ENCODE peak calls at places on chromosomes 16 and 17, in ten cellular contexts. B is OCI-LY7; Q is transverse colon; A is right atrium auricular region; D is body of pancreas; C is Panc1; L is ascending aorta; E is CD4-positive, alpha-beta memory T cell; I is tibial artery; V is lung. U is an unnamed sample.

GRCh38 chr17:16472539-16472938 is 19.5 kb downstream of the LRRC75A start:
- DNase-seq in B (no peak), Q (no peak), A (no peak), D (no peak), C (no peak), L (no peak), E (no peak), I (no peak), V (no peak), U (no peak)

GRCh38 chr16:3587547-3588110 is 10.4 kb upstream of the NLRC3 start:
- DNase-seq in B (peak; percentile 94), Q (no peak), A (no peak), D (no peak), C (no peak), L (no peak), E (no peak), I (no peak), V (no peak), U (no peak)

GRCh38 chr16:2505695-2506094 is 8.1 kb upstream of the ATP6V0C start:
- DNase-seq in B (no peak), Q (no peak), A (no peak), D (no peak), C (no peak), L (no peak), E (no peak), I (no peak), V (no peak), U (no peak)

GRCh38 chr17:67707442-67707841 is 10.3 kb upstream of the NOL11 start:
- DNase-seq in B (no peak), Q (no peak), A (no peak), D (no peak), C (no peak), L (no peak), E (no peak), I (no peak), V (no peak), U (no peak)

GRCh38 chr17:60174035-60174434 is 24.3 kb downstream of the CA4 start:
- DNase-seq in B (no peak), Q (no peak), A (no peak), D (no peak), C (no peak), L (no peak), E (no peak), I (no peak), V (no peak), U (no peak)

GRCh38 chr17:45722161-45722560 is 62.0 kb upstream of the CRHR1 start:
- DNase-seq in B (no peak), Q (no peak), A (no peak), D (no peak), C (no peak), L (no peak), E (no peak), I (peak; percentile 15), V (no peak), U (no peak)

GRCh38 chr17:41418116-41418860 is 6.1 kb downstream of the KRT37 start:
- DNase-seq in B (no peak), Q (no peak), A (no peak), D (no peak), C (no peak), L (no peak), E (no peak), I (no peak), V (no peak), U (no peak)

GRCh38 chr17:9544221-9544620 is 31.4 kb downstream of the STX8 start:
- DNase-seq in B (no peak), Q (no peak), A (no peak), D (no peak), C (no peak), L (no peak), E (no peak), I (no peak), V (no peak), U (no peak)

GRCh38 chr17:27760069-27760885 is 40.1 kb downstream of the NOS2 start:
- DNase-seq in B (peak; percentile 59), Q (peak; percentile 69), A (peak; percentile 67), D (peak; percentile 76), C (no peak), L (no peak), E (peak; percentile 45), I (peak; percentile 75), V (peak; percentile 55), U (no peak)

GRCh38 chr16:84838383-84838948 is 18.7 kb downstream of the CRISPLD2 start:
- DNase-seq in B (no peak), Q (no peak), A (no peak), D (no peak), C (no peak), L (no peak), E (no peak), I (no peak), V (no peak), U (no peak)

GRCh38 chr17:76500074-76500744 is 1.0 kb downstream of the RHBDF2 start:
- DNase-seq in B (peak; percentile 50), Q (peak; percentile 29), A (no peak), D (no peak), C (no peak), L (no peak), E (no peak), I (no peak), V (no peak), U (no peak)

GRCh38 chr16:87392823-87393679 is 915 bp downstream of the MAP1LC3B start:
- DNase-seq in B (peak; percentile 60), Q (peak; percentile 64), A (no peak), D (peak; percentile 58), C (no peak), L (no peak), E (peak; percentile 31), I (peak; percentile 81), V (peak; percentile 57), U (no peak)

DNA sequence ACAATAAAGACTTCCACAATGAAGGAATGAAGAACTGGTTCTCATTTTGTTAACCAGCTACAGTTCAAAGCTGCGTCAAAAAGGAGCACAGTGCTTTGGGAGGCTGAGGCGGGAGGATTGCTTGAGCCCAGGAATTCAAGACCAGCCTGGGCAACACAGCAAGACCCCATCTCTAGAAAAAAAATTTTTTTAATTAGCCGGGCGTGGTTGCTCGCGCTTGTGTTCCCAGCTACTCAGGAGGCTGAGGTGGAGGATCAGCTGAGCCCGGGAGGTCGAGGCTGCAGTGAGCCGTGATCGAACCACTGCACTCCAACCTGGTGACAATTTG is 764 bp upstream of the SLC6A4 start:
- DNase-seq in B (no peak), Q (no peak), A (no peak), D (no peak), C (no peak), L (no peak), E (no peak), I (no peak), V (no peak), U (no peak)
- H3K4me3 ChIP-seq in B (no peak overlapping the region), Q (no peak overlapping the region), A (peak overlapping the region; percentile 52), D (no peak overlapping the region), C (peak overlapping the region; percentile 63), L (peak overlapping the region; percentile 55), E (no peak overlapping the region), I (peak overlapping the region; percentile 55), V (no peak overlapping the region), U (peak overlapping the region; percentile 56)

DNA sequence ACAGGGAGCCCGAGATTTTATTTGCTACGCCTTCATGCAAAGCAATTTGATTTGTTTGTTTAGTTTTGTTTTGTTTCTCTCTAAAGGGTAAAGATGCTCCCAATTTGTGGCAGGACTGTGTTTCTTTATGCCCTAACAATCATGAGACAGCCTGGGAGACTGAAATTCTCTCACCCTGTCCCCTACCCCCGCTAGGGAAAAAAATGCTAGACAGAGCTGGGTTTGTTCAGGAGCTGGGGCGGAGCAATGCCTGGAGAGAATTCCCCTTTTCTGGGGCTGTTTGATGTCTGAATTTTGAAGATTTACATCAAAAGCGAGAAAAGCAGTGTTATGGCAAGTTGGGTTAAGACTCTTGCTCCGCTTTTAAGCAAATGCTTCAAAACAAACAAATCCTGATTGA is 8.4 kb downstream of the MAF start:
- DNase-seq in B (no peak), Q (no peak), A (peak; percentile 36), D (no peak), C (no peak), L (no peak), E (no peak), I (no peak), V (no peak), U (no peak)
- H3K27ac ChIP-seq in B (no peak overlapping the region), Q (peak overlapping the region; percentile 69), A (peak overlapping the region; percentile 52), D (no peak overlapping the region), C (no peak overlapping the region), L (no peak overlapping the region), E (peak overlapping the region; percentile 22), I (peak overlapping the region; percentile 28), V (no peak overlapping the region), U (no peak overlapping the region)

GRCh38 chr17:22277595-22277994 is 585.3 kb downstream of the KCNJ18 start:
- DNase-seq in B (no peak), Q (no peak), A (no peak), D (no peak), C (no peak), L (no peak), E (no peak), I (peak; percentile 38), V (no peak), U (no peak)

GRCh38 chr17:22273308-22273707 is 581.0 kb downstream of the KCNJ18 start:
- DNase-seq in B (no peak), Q (no peak), A (no peak), D (no peak), C (no peak), L (no peak), E (no peak), I (no peak), V (no peak), U (no peak)

GRCh38 chr17:22278302-22279275 is 586.3 kb downstream of the KCNJ18 start:
- DNase-seq in B (no peak), Q (no peak), A (peak; percentile 49), D (no peak), C (no peak), L (no peak), E (no peak), I (peak; percentile 53), V (peak; percentile 23), U (no peak)
- H3K9me3 ChIP-seq in B (no peaks in the 10 kb centered on the region), Q (no peaks in the 10 kb centered on the region), A (no peaks in the 10 kb centered on the region), D (no peaks in the 10 kb centered on the region), C (no peaks in the 10 kb centered on the region), L (no peaks in the 10 kb centered on the region), E (no peaks in the 10 kb centered on the region), I (no peaks in the 10 kb centered on the region), V (peaks cover 13% of the 10 kb centered on the region), U (peaks cover 26% of the 10 kb centered on the region)

GRCh38 chr16:19114359-19115147 is 789 bp downstream of the ITPRIPL2 start:
- DNase-seq in B (no peak), Q (peak; percentile 69), A (peak; percentile 74), D (peak; percentile 53), C (no peak), L (peak; percentile 21), E (no peak), I (peak; percentile 87), V (peak; percentile 59), U (no peak)

GRCh38 chr16:19115148-19116021 is 1.6 kb downstream of the ITPRIPL2 start:
- DNase-seq in B (no peak), Q (no peak), A (no peak), D (no peak), C (no peak), L (no peak), E (no peak), I (peak; percentile 64), V (no peak), U (no peak)

GRCh38 chr16:19116711-19117449 is 3.1 kb downstream of the ITPRIPL2 start:
- DNase-seq in B (peak; percentile 19), Q (no peak), A (no peak), D (no peak), C (no peak), L (no peak), E (no peak), I (peak; percentile 19), V (no peak), U (no peak)

GRCh38 chr16:19110537-19111391 is 3.0 kb upstream of the ITPRIPL2 start:
- DNase-seq in B (no peak), Q (no peak), A (no peak), D (peak; percentile 44), C (no peak), L (no peak), E (no peak), I (peak; percentile 9), V (no peak), U (no peak)

GRCh38 chr16:19113577-19114358 is at the start of gene ITPRIPL2:
- DNase-seq in B (no peak), Q (peak; percentile 84), A (peak; percentile 90), D (peak; percentile 86), C (peak; percentile 84), L (peak; percentile 54), E (no peak), I (peak; percentile 95), V (peak; percentile 91), U (no peak)
- H3K4me3 ChIP-seq in B (no peak within 1 kb of the TSS), Q (peak within 1 kb of the TSS; percentile 85), A (peak within 1 kb of the TSS; percentile 79), D (peak within 1 kb of the TSS; percentile 82), C (peak within 1 kb of the TSS; percentile 78), L (peak within 1 kb of the TSS; percentile 75), E (no peak within 1 kb of the TSS), I (peak within 1 kb of the TSS; percentile 98), V (peak within 1 kb of the TSS; percentile 49), U (peak within 1 kb of the TSS; percentile 73)

U was measured in AG04450.